ENCODE peak calls at places on chromosome 5, in seven cellular contexts. H is astrocyte of the spinal cord; E is effector CD8-positive, alpha-beta T cell; X is PC-3; R is stimulated activated CD4-positive, alpha-beta T cell treated with anti-CD3 and anti-CD28 coated beads, TNF-alpha, amount 100 ng/mL, for 24 hours; P is CD8-positive, alpha-beta memory T cell; V is AG09309. Q is an unnamed sample.

GRCh38 chr5:133326361-133326760 is 274.5 kb downstream of the HSPA4 start:
- DNase-seq in H (no peak), E (no peak), X (no peak), R (no peak), P (no peak), V (no peak), Q (no peak)

GRCh38 chr5:174396541-174396940 is 327.8 kb upstream of the MSX2 start:
- DNase-seq in H (no peak), E (no peak), X (no peak), R (no peak), P (no peak), V (no peak), Q (no peak)

GRCh38 chr5:13704401-13704800 is 240.1 kb downstream of the DNAH5 start:
- DNase-seq in H (no peak), E (no peak), X (no peak), R (no peak), P (no peak), V (no peak), Q (no peak)

GRCh38 chr5:108728566-108729305 is 19.0 kb upstream of the FER start:
- DNase-seq in H (no peak), E (peak; percentile 30), X (no peak), R (peak; percentile 28), P (peak; percentile 64), V (no peak), Q (peak; percentile 31)

GRCh38 chr5:74945561-74946165 is 79.5 kb upstream of the FAM169A start:
- DNase-seq in H (no peak), E (no peak), X (no peak), R (no peak), P (no peak), V (no peak), Q (no peak)

GRCh38 chr5:111627862-111628261 is 115.5 kb upstream of the STARD4 start:
- DNase-seq in H (no peak), E (no peak), X (no peak), R (no peak), P (no peak), V (no peak), Q (no peak)

GRCh38 chr5:145978672-145979071 is 42.3 kb downstream of the SH3RF2 start:
- DNase-seq in H (peak; percentile 19), E (no peak), X (no peak), R (no peak), P (no peak), V (no peak), Q (no peak)

GRCh38 chr5:74342189-74342588 is 298.3 kb downstream of the ENC1 start:
- DNase-seq in H (no peak), E (no peak), X (no peak), R (no peak), P (no peak), V (no peak), Q (no peak)

GRCh38 chr5:172107606-172108005 is 80.4 kb downstream of the STK10 start:
- DNase-seq in H (peak; percentile 81), E (no peak), X (peak; percentile 57), R (no peak), P (no peak), V (peak; percentile 72), Q (no peak)

GRCh38 chr5:53112909-53113308 is 3.4 kb upstream of the MOCS2 start:
- DNase-seq in H (no peak), E (no peak), X (no peak), R (no peak), P (no peak), V (no peak), Q (no peak)

GRCh38 chr5:963310-963672 is 45.3 kb upstream of the NKD2 start:
- DNase-seq in H (no peak), E (no peak), X (no peak), R (no peak), P (no peak), V (no peak), Q (no peak)

GRCh38 chr5:15010936-15011335 is 139.4 kb upstream of the ANKH start:
- DNase-seq in H (no peak), E (no peak), X (no peak), R (no peak), P (no peak), V (no peak), Q (no peak)

GRCh38 chr5:158273035-158273434 is 414.1 kb upstream of the CLINT1 start:
- DNase-seq in H (no peak), E (no peak), X (no peak), R (no peak), P (no peak), V (no peak), Q (no peak)

GRCh38 chr5:56233230-56233629 is at the start of gene ANKRD55:
- DNase-seq in H (no peak), E (no peak), X (no peak), R (no peak), P (no peak), V (no peak), Q (peak; percentile 30)

GRCh38 chr5:43037929-43038510 is 2.1 kb downstream of the ANXA2R start:
- DNase-seq in H (peak; percentile 94), E (no peak), X (peak; percentile 82), R (no peak), P (peak; percentile 72), V (no peak), Q (no peak)

GRCh38 chr5:159782995-159783300 is 133.3 kb upstream of the ADRA1B start:
- DNase-seq in H (no peak), E (no peak), X (no peak), R (no peak), P (no peak), V (no peak), Q (no peak)

GRCh38 chr5:144549580-144549979 is 378.9 kb downstream of the KCTD16 start:
- DNase-seq in H (peak; percentile 73), E (no peak), X (no peak), R (no peak), P (no peak), V (no peak), Q (no peak)

GRCh38 chr5:76808142-76808691 is 10.6 kb upstream of the F2RL1 start:
- DNase-seq in H (peak; percentile 26), E (no peak), X (no peak), R (no peak), P (no peak), V (no peak), Q (no peak)

GRCh38 chr5:53971096-53971495 is 339.3 kb downstream of the ARL15 start:
- DNase-seq in H (no peak), E (no peak), X (no peak), R (no peak), P (no peak), V (no peak), Q (no peak)

GRCh38 chr5:111755942-111756353 is 1.0 kb downstream of the NREP start:
- DNase-seq in H (peak; percentile 79), E (no peak), X (peak; percentile 12), R (no peak), P (no peak), V (no peak), Q (peak; percentile 30)

GRCh38 chr5:33801292-33801691 is 90.5 kb downstream of the ADAMTS12 start:
- DNase-seq in H (no peak), E (no peak), X (no peak), R (no peak), P (no peak), V (no peak), Q (no peak)

GRCh38 chr5:81639556-81639955 is 111.3 kb downstream of the SSBP2 start:
- DNase-seq in H (no peak), E (no peak), X (no peak), R (no peak), P (no peak), V (no peak), Q (no peak)

GRCh38 chr5:72408602-72409001 is 88.4 kb downstream of the PTCD2 start:
- DNase-seq in H (no peak), E (no peak), X (no peak), R (no peak), P (no peak), V (no peak), Q (no peak)

GRCh38 chr5:94102849-94103248 is 361.4 kb upstream of the POU5F2 start:
- DNase-seq in H (no peak), E (no peak), X (no peak), R (no peak), P (no peak), V (no peak), Q (no peak)